ENCODE peak calls at places on chromosomes 13 and 19, in four cellular contexts. One of them, this sample, is unnamed.
A peak's percentile ranks its signal among the peaks of the same experiment; 100 is the strongest.

GRCh38 chr13:112748947-112749346 is 59.1 kb downstream of the ATP11A start:
- DNase-seq in H9: no peak
- DNase-seq in H1: no peak
- DNase-seq in IMR-90: no peak
- DNase-seq in this sample: no peak

GRCh38 chr19:17680235-17680722 is 7.9 kb downstream of the UNC13A start:
- DNase-seq in H1: no peak
- DNase-seq in H9: peak; percentile 52
- DNase-seq in IMR-90: peak; percentile 62
- DNase-seq in this sample: peak; percentile 63

GRCh38 chr13:110183925-110184324 is 123.0 kb downstream of the COL4A1 start:
- DNase-seq in IMR-90: peak; percentile 11
- DNase-seq in H9: no peak
- DNase-seq in H1: no peak
- DNase-seq in this sample: peak; percentile 55

GRCh38 chr13:37473035-37473434 is 125.5 kb downstream of the POSTN start:
- DNase-seq in IMR-90: no peak
- DNase-seq in H1: no peak
- DNase-seq in H9: peak; percentile 33
- DNase-seq in this sample: peak; percentile 42

GRCh38 chr13:24618219-24618955 is 61.8 kb upstream of the ATP12A start:
- DNase-seq in IMR-90: no peak
- DNase-seq in H1: no peak
- DNase-seq in H9: no peak
- DNase-seq in this sample: no peak

GRCh38 chr13:98584668-98585397 is 7.9 kb upstream of the STK24 start:
- DNase-seq in IMR-90: no peak
- DNase-seq in H1: no peak
- DNase-seq in H9: no peak
- DNase-seq in this sample: no peak

GRCh38 chr13:51826606-51827005 is 18.4 kb downstream of the TMEM272 start:
- DNase-seq in IMR-90: no peak
- DNase-seq in H9: no peak
- DNase-seq in H1: no peak
- DNase-seq in this sample: no peak

GRCh38 chr13:94595006-94595942 is 678 bp downstream of the TGDS start:
- DNase-seq in IMR-90: peak; percentile 30
- DNase-seq in H1: no peak
- DNase-seq in H9: peak; percentile 45
- DNase-seq in this sample: peak; percentile 32

GRCh38 chr13:22253107-22253506 is 582.2 kb downstream of the FGF9 start:
- DNase-seq in IMR-90: no peak
- DNase-seq in H9: no peak
- DNase-seq in H1: no peak
- DNase-seq in this sample: no peak

GRCh38 chr13:71611292-71611691 is 255.7 kb downstream of the DACH1 start:
- DNase-seq in H9: no peak
- DNase-seq in H1: no peak
- DNase-seq in IMR-90: no peak
- DNase-seq in this sample: no peak

GRCh38 chr19:38551450-38551813 is 66.3 kb downstream of the MAP4K1 start:
- DNase-seq in H1: no peak
- DNase-seq in IMR-90: no peak
- DNase-seq in H9: no peak
- DNase-seq in this sample: no peak

GRCh38 chr13:43783820-43784219 is 3.0 kb downstream of the ENOX1 start:
- DNase-seq in H1: no peak
- DNase-seq in H9: no peak
- DNase-seq in IMR-90: peak; percentile 8
- DNase-seq in this sample: peak; percentile 86

GRCh38 chr13:113848020-113848419 is 15.9 kb downstream of the GAS6 start:
- DNase-seq in H1: no peak
- DNase-seq in IMR-90: no peak
- DNase-seq in H9: peak; percentile 17
- DNase-seq in this sample: no peak

GRCh38 chr19:15123900-15124299 is 16.7 kb downstream of the SYDE1 start:
- DNase-seq in H1: no peak
- DNase-seq in H9: no peak
- DNase-seq in IMR-90: no peak
- DNase-seq in this sample: no peak

GRCh38 chr19:42693760-42694350 is 46.4 kb downstream of the PSG3 start:
- DNase-seq in H9: no peak
- DNase-seq in IMR-90: peak; percentile 46
- DNase-seq in H1: no peak
- DNase-seq in this sample: peak; percentile 10

GRCh38 chr13:94656766-94657165 is 55.1 kb downstream of the GPR180 start:
- DNase-seq in H1: no peak
- DNase-seq in IMR-90: peak; percentile 99
- DNase-seq in H9: no peak
- DNase-seq in this sample: peak; percentile 74

GRCh38 chr13:43663474-43664090 is 123.2 kb downstream of the ENOX1 start:
- DNase-seq in H1: no peak
- DNase-seq in H9: no peak
- DNase-seq in IMR-90: peak; percentile 73
- DNase-seq in this sample: no peak

GRCh38 chr13:113202912-113203311 is 5.6 kb downstream of the PCID2 start:
- DNase-seq in H1: no peak
- DNase-seq in H9: no peak
- DNase-seq in IMR-90: no peak
- DNase-seq in this sample: no peak

GRCh38 chr19:29283366-29283765 is 70.4 kb upstream of the UQCRFS1 start:
- DNase-seq in IMR-90: no peak
- DNase-seq in H1: no peak
- DNase-seq in H9: no peak
- DNase-seq in this sample: no peak
- H4K5ac ChIP-seq in IMR-90: no peak overlapping the region
- H4K5ac ChIP-seq in H1: no peak overlapping the region
- H4K5ac ChIP-seq in H9: no peak overlapping the region
- H4K5ac ChIP-seq in this sample: no peak overlapping the region

DNA sequence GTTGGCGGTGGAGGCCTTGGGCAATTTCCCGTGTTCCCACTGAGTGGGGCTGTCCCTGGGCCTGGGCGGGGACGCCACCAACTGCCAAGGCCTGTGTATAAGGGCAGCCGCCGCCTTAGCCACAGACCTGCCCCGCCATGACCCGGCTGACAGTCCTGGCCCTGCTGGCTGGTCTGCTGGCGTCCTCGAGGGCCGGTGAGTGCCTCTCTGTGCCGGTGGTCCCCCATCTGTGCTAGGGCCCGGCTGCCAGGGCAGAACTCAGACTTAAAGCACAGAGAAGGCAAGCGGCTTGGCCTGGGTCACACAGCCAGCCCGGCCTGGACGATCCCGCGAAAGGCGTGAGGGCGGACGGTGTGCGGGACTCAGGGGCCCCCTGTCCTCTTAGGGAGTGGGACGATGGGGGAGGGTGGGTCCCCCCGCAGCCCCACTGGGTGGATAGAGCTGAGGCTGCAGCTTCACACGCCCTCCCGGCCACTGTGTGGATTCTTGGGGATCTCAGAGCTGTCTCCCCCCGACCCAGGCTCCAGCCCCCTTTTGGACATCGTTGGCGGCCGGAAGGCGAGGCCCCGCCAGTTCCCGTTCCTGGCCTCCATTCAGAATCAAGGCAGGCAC is at the start of gene AZU1:
- DNase-seq in H1: no peak
- DNase-seq in IMR-90: no peak
- DNase-seq in H9: peak; percentile 30
- DNase-seq in this sample: no peak
- H4K5ac ChIP-seq in H1: no peak within 1 kb of the TSS
- H4K5ac ChIP-seq in IMR-90: no peak within 1 kb of the TSS
- H4K5ac ChIP-seq in H9: no peak within 1 kb of the TSS
- H4K5ac ChIP-seq in this sample: no peak within 1 kb of the TSS

GRCh38 chr19:45866400-45867176 is 2.5 kb downstream of the FOXA3 start:
- DNase-seq in H1: no peak
- DNase-seq in H9: no peak
- DNase-seq in IMR-90: no peak
- DNase-seq in this sample: no peak
- H4K5ac ChIP-seq in H1: no peak overlapping the region
- H4K5ac ChIP-seq in H9: no peak overlapping the region
- H4K5ac ChIP-seq in IMR-90: no peak overlapping the region
- H4K5ac ChIP-seq in this sample: no peak overlapping the region

GRCh38 chr13:73038064-73038463 is 20.7 kb upstream of the KLF5 start:
- DNase-seq in H9: no peak
- DNase-seq in H1: no peak
- DNase-seq in IMR-90: no peak
- DNase-seq in this sample: no peak

GRCh38 chr13:73039201-73040108 is 19.4 kb upstream of the KLF5 start:
- DNase-seq in IMR-90: no peak
- DNase-seq in H9: no peak
- DNase-seq in H1: no peak
- DNase-seq in this sample: peak; percentile 76

GRCh38 chr13:73040968-73041580 is 17.7 kb upstream of the KLF5 start:
- DNase-seq in H9: no peak
- DNase-seq in H1: no peak
- DNase-seq in IMR-90: no peak
- DNase-seq in this sample: no peak

GRCh38 chr13:73036566-73036965 is 22.2 kb upstream of the KLF5 start:
- DNase-seq in IMR-90: no peak
- DNase-seq in H1: no peak
- DNase-seq in H9: no peak
- DNase-seq in this sample: no peak

GRCh38 chr13:73040479-73040878 is 18.3 kb upstream of the KLF5 start:
- DNase-seq in IMR-90: no peak
- DNase-seq in H9: no peak
- DNase-seq in H1: no peak
- DNase-seq in this sample: no peak
- H4K5ac ChIP-seq in IMR-90: no peak overlapping the region
- H4K5ac ChIP-seq in H9: no peak overlapping the region
- H4K5ac ChIP-seq in H1: no peak overlapping the region
- H4K5ac ChIP-seq in this sample: no peak overlapping the region

DNA sequence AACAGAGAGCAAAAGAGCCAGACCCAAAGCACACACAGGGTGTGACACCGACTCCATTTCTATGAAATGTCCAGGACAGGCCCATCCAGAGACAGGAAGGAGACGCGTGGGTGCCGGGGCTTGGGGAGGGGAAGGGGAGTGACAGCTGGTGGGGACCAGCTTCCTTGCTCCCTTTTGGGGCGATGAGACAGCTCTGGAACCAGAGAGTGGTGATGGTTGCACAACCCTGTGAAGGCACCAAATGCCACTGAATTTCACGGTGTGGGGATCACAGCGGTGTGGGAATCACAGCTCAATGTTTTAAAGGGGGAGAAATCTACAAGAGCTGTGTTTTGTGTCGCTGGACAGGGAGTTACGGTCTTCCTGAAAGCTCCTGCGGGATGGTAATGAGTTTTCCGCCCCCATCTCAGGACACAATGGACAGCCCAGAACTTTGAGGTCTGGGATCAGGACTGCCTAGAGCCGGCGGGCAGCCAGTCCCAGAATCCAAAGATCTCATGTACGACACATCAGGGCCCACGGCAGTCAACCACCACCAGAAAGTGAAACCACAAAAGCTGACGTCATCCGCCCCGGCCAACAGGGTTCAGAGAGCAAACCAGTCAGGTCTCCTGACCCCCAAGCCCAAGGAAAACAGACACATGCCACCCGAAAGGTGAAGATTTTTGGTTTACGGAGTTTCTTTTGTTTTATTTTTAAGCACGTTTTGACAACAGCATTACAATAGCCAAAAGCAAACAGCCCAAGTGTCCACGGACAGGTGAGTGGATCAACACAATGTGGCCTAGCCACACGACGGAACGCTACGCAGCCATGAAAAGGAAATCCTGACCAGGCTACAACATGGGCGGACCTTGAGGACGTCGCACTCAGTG is 7.3 kb downstream of the SGTA start:
- DNase-seq in H1: no peak
- DNase-seq in IMR-90: peak; percentile 35
- DNase-seq in H9: no peak
- DNase-seq in this sample: no peak
- H4K5ac ChIP-seq in H1: no peak overlapping the region
- H4K5ac ChIP-seq in IMR-90: no peak overlapping the region
- H4K5ac ChIP-seq in H9: no peak overlapping the region
- H4K5ac ChIP-seq in this sample: no peak overlapping the region

DNA sequence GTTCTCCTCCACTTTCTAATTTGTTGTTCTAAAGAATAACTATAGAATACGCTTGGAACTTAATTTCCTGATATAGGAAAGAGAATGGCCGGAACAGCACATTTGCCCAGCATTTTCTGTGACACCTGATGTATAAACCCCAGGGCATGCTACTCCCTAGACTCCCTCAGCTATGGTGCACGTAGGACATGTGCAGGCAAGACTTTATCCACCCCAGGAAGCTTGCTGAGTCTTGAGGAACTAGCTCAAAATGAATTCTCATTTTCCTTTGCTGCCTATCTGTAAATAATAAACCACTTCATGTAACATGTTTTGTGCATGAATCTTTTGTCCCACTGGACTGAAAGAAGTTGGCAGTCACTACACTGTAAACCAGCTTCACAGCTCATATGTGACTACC is 535.8 kb upstream of the SLITRK1 start:
- DNase-seq in H9: no peak
- DNase-seq in IMR-90: no peak
- DNase-seq in H1: no peak
- DNase-seq in this sample: no peak
- H4K5ac ChIP-seq in H9: no peak overlapping the region
- H4K5ac ChIP-seq in IMR-90: no peak overlapping the region
- H4K5ac ChIP-seq in H1: no peak overlapping the region
- H4K5ac ChIP-seq in this sample: no peak overlapping the region

GRCh38 chr13:40993119-40993518 is 26.0 kb downstream of the ELF1 start:
- DNase-seq in H9: peak; percentile 44
- DNase-seq in IMR-90: no peak
- DNase-seq in H1: no peak
- DNase-seq in this sample: peak; percentile 71
- H4K5ac ChIP-seq in H9: no peak overlapping the region
- H4K5ac ChIP-seq in IMR-90: no peak overlapping the region
- H4K5ac ChIP-seq in H1: no peak overlapping the region
- H4K5ac ChIP-seq in this sample: no peak overlapping the region

GRCh38 chr19:16210168-16210567 is 12.5 kb downstream of the AP1M1 start:
- DNase-seq in H1: no peak
- DNase-seq in H9: no peak
- DNase-seq in IMR-90: no peak
- DNase-seq in this sample: no peak
- H4K5ac ChIP-seq in H1: no peak overlapping the region
- H4K5ac ChIP-seq in H9: no peak overlapping the region
- H4K5ac ChIP-seq in IMR-90: no peak overlapping the region
- H4K5ac ChIP-seq in this sample: no peak overlapping the region

GRCh38 chr13:111462221-111462764 is 141.9 kb downstream of the TEX29 start:
- DNase-seq in IMR-90: no peak
- DNase-seq in H9: no peak
- DNase-seq in H1: no peak
- DNase-seq in this sample: no peak

GRCh38 chr13:111458739-111459138 is 138.3 kb downstream of the TEX29 start:
- DNase-seq in H1: no peak
- DNase-seq in H9: no peak
- DNase-seq in IMR-90: no peak
- DNase-seq in this sample: no peak

GRCh38 chr13:111461445-111462149 is 141.2 kb downstream of the TEX29 start:
- DNase-seq in IMR-90: no peak
- DNase-seq in H1: no peak
- DNase-seq in H9: no peak
- DNase-seq in this sample: no peak

GRCh38 chr13:111459803-111460547 is 139.5 kb downstream of the TEX29 start:
- DNase-seq in IMR-90: no peak
- DNase-seq in H9: no peak
- DNase-seq in H1: no peak
- DNase-seq in this sample: no peak

GRCh38 chr13:111460548-111461444 is 140.4 kb downstream of the TEX29 start:
- DNase-seq in H9: peak; percentile 71
- DNase-seq in IMR-90: peak; percentile 47
- DNase-seq in H1: peak; percentile 29
- DNase-seq in this sample: peak; percentile 74
- H4K5ac ChIP-seq in H9: no peak overlapping the region
- H4K5ac ChIP-seq in IMR-90: no peak overlapping the region
- H4K5ac ChIP-seq in H1: no peak overlapping the region
- H4K5ac ChIP-seq in this sample: no peak overlapping the region

This sample was measured in mesendoderm.